ENCODE peak calls at places on chromosomes 2 and 18, in ten cellular contexts. V, R, L, T, P, A, Y, C, I and M are unnamed samples.

GRCh38 chr18:78526923-78527775 is 452.5 kb upstream of the SALL3 start:
- DNase-seq in A (no peak), P (no peak), R (no peak), C (no peak), Y (no peak), T (no peak), V (no peak), I (no peak), L (no peak), M (no peak)

GRCh38 chr2:197079414-197079813 is 152.9 kb upstream of the PGAP1 start:
- DNase-seq in V (no peak), C (no peak), R (no peak), A (no peak), P (no peak), Y (no peak), L (no peak), T (peak; percentile 18), I (no peak), M (no peak)

GRCh38 chr18:63207825-63208224 is 111.7 kb downstream of the BCL2 start:
- DNase-seq in C (no peak), A (no peak), Y (peak; percentile 44), R (peak; percentile 26), V (no peak), T (no peak), I (no peak), P (no peak), L (no peak), M (no peak)

GRCh38 chr2:37711308-37711731 is 39.9 kb upstream of the CDC42EP3 start:
- DNase-seq in P (peak; percentile 94), T (peak; percentile 98), C (peak; percentile 85), A (peak; percentile 2), V (no peak), R (no peak), I (no peak), L (no peak), Y (no peak), M (peak; percentile 20)

GRCh38 chr2:25692143-25692542 is 18.8 kb upstream of the DTNB start:
- DNase-seq in L (no peak), R (no peak), P (no peak), Y (no peak), C (peak; percentile 53), T (no peak), I (no peak), V (no peak), A (no peak), M (no peak)

GRCh38 chr2:62643100-62643471 is 62.4 kb upstream of the EHBP1 start:
- DNase-seq in R (no peak), Y (no peak), C (no peak), L (no peak), A (no peak), T (no peak), V (no peak), I (no peak), P (no peak), M (no peak)

GRCh38 chr2:73764945-73765344 is 15.0 kb downstream of the DUSP11 start:
- DNase-seq in A (no peak), V (no peak), T (no peak), C (no peak), Y (no peak), P (no peak), L (no peak), R (no peak), I (no peak), M (no peak)

GRCh38 chr2:134714228-134714627 is 4.6 kb downstream of the TMEM163 start:
- DNase-seq in T (no peak), V (no peak), R (no peak), I (no peak), P (no peak), Y (no peak), A (no peak), L (no peak), C (no peak), M (no peak)

GRCh38 chr2:190961918-190962487 is 52.0 kb downstream of the STAT1 start:
- DNase-seq in R (no peak), Y (no peak), C (peak; percentile 69), P (no peak), A (no peak), L (no peak), I (no peak), V (no peak), T (no peak), M (no peak)

GRCh38 chr2:206527153-206527552 is 83.8 kb downstream of the ADAM23 start:
- DNase-seq in T (no peak), I (no peak), Y (no peak), P (no peak), C (no peak), V (no peak), R (no peak), L (no peak), A (no peak), M (no peak)

GRCh38 chr18:51135361-51135760 is 62.1 kb downstream of the MEX3C start:
- DNase-seq in Y (no peak), A (no peak), T (peak; percentile 84), R (no peak), C (peak; percentile 57), I (no peak), P (peak; percentile 15), L (no peak), V (no peak), M (no peak)

GRCh38 chr18:55549474-55550104 is 38.4 kb downstream of the TCF4 start:
- DNase-seq in P (no peak), T (peak; percentile 4), L (no peak), I (no peak), C (no peak), V (no peak), R (no peak), A (no peak), Y (no peak), M (no peak)

GRCh38 chr2:161312996-161313395 is 4.8 kb downstream of the PSMD14 start:
- DNase-seq in T (peak; percentile 63), C (no peak), A (no peak), L (no peak), V (no peak), R (no peak), I (no peak), P (no peak), Y (no peak), M (no peak)

GRCh38 chr2:16031055-16031847 is 90.9 kb downstream of the MYCN start:
- DNase-seq in A (no peak), P (no peak), C (no peak), I (no peak), R (no peak), T (no peak), L (no peak), V (no peak), Y (no peak), M (no peak)

GRCh38 chr18:32072321-32072720 is 19.4 kb upstream of the RNF138 start:
- DNase-seq in I (no peak), P (no peak), T (peak; percentile 18), A (no peak), Y (no peak), R (peak; percentile 13), L (no peak), C (peak; percentile 11), V (no peak), M (peak; percentile 47)

GRCh38 chr2:39118786-39119499 is 1.9 kb downstream of the SOS1 start:
- DNase-seq in L (no peak), I (no peak), A (no peak), P (no peak), C (no peak), Y (peak; percentile 37), R (peak; percentile 72), V (no peak), T (peak; percentile 45), M (no peak)

GRCh38 chr2:160209457-160209856 is 9.4 kb upstream of the ITGB6 start:
- DNase-seq in L (no peak), I (no peak), Y (no peak), A (no peak), P (peak; percentile 78), R (no peak), T (peak; percentile 87), V (no peak), C (peak; percentile 88), M (no peak)

GRCh38 chr2:156459720-156460119 is 23.5 kb downstream of the GPD2 start:
- DNase-seq in C (no peak), T (no peak), P (no peak), Y (no peak), R (no peak), I (no peak), V (no peak), L (no peak), A (no peak), M (no peak)

GRCh38 chr2:160053946-160054345 is 8.5 kb downstream of the PLA2R1 start:
- DNase-seq in A (no peak), T (no peak), C (no peak), L (no peak), V (no peak), R (no peak), P (no peak), I (no peak), Y (no peak), M (no peak)